ENCODE peak calls at places on chromosomes 7 and 10, in four cellular contexts. Z, U, H and G are unnamed samples.

GRCh38 chr7:6268023-6268908 is 4.2 kb downstream of the CYTH3 start:
- DNase-seq in H (no peak), U (no peak), Z (no peak), G (no peak)

GRCh38 chr7:79778786-79779382 is 325.4 kb upstream of the MAGI2 start:
- DNase-seq in H (no peak), U (no peak), Z (no peak), G (no peak)

GRCh38 chr7:151062399-151063211 is 3.2 kb downstream of the SLC4A2 start:
- DNase-seq in Z (peak; percentile 98), H (peak; percentile 97), U (peak; percentile 94), G (peak; percentile 91)

GRCh38 chr10:125014086-125014830 is 72.3 kb downstream of the ZRANB1 start:
- DNase-seq in Z (no peak), H (no peak), U (no peak), G (no peak)

GRCh38 chr7:36283171-36283570 is 106.5 kb upstream of the ANLN start:
- DNase-seq in H (no peak), U (no peak), Z (no peak), G (no peak)

GRCh38 chr7:47373871-47374451 is 207.9 kb downstream of the TNS3 start:
- DNase-seq in H (no peak), U (no peak), Z (no peak), G (no peak)

GRCh38 chr7:74194686-74195085 is 15.1 kb upstream of the LAT2 start:
- DNase-seq in H (no peak), Z (no peak), U (no peak), G (no peak)

GRCh38 chr10:132919374-132920100 is 22.8 kb downstream of the CFAP46 start:
- DNase-seq in Z (no peak), U (peak; percentile 3), H (no peak), G (no peak)

GRCh38 chr7:28165971-28166955 is 14.3 kb downstream of the JAZF1 start:
- DNase-seq in H (no peak), U (no peak), Z (no peak), G (no peak)
- TF ChIP-seq NR3C1 in H (no peak), U (no peak), Z (no peak), G (no peak)

DNA sequence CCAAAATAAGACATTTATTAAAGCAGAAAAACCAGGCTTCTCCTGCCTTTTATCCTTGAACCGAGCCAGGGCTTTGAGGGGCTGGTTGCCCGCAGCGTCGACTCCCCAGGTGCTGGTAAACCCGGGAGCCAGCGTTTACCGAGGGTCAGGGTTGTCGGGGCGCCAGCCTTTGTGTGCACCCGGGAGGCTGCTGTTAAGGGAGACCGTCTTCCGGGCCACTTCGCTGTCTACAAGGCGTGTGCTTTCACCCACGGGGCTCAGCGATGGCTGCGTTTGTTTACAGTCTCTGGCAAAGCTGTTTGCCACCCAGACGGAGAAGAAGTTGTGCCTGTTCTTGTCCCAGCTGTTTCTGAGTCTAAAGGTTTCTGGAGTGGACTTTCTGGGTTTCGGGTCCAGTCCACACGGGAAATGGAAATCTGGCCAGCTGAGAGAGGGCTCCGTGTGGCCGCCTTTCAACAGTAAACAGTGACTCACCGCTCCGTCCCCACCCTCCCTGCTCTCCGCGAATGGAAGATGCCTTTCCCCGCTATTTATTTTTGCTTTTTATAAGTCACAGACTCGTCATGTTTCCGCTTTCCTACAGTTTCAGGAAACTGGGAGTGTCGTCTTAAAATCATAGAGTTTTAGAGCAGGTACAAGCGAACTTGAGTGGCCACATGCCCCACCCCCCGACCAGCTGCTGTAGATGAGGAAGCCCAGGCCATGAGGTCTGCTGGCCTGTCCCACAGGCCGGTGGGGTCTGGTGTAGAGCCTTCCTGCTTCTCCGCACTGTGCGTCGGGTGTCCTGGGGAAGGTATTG is 2.2 kb downstream of the MAFK start:
- DNase-seq in Z (peak; percentile 86), U (no peak), H (peak; percentile 77), G (no peak)
- TF ChIP-seq NR3C1 in Z (no peak), U (no peak), H (no peak), G (no peak)

DNA sequence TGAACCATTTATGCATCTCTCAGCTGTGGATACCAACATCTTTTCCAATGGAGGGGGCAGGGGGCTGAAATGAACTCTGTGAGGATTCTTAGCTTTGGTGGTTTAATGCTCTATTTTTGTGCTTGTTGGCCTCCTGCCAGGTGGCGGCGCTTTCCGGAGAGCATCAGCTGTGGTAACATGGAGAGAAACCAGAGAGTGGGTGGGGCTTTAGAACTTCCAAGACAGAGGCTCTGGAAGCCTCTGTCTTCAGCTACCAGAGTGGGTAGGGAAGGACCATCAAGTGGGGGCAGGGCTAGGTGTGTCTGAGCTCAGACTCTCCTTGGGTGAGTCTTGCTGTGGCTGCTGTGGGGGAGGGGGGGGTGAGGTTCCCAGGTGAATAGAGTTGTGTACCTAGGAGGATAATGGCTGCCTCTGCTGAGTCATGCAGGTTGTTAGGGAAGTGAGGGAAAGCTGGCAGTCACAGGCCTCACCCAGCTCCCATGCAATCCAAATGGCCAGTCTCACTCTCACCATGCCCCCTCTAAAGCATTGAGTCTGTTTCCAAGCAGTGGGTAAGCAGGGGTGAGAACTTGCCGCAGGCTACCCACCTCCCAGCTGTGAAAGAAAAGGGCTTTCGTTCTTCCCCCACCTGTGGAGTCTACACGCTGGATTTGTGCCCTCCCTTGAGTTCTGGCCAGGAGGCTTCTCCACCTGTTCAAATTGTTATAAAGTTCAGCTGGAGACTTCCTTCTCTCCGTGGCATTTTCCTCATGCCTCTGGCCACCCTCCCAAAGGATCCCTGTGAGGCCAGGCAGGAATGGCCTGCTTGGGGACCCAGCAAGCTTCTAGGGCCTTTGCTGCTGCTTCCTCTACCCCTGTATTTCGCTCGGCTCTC is 527.0 kb downstream of the NEBL start:
- DNase-seq in H (no peak), U (peak; percentile 77), Z (no peak), G (no peak)
- TF ChIP-seq NR3C1 in H (no peak), U (no peak), Z (no peak), G (no peak)

GRCh38 chr10:83892737-83893136 is 246.6 kb upstream of the GHITM start:
- DNase-seq in H (no peak), Z (no peak), U (no peak), G (no peak)
- TF ChIP-seq NR3C1 in H (no peak), Z (no peak), U (no peak), G (no peak)

GRCh38 chr7:33831389-33832118 is 73.8 kb upstream of the BMPER start:
- DNase-seq in U (no peak), H (no peak), Z (no peak), G (no peak)
- TF ChIP-seq NR3C1 in U (no peak), H (no peak), Z (no peak), G (no peak)

DNA sequence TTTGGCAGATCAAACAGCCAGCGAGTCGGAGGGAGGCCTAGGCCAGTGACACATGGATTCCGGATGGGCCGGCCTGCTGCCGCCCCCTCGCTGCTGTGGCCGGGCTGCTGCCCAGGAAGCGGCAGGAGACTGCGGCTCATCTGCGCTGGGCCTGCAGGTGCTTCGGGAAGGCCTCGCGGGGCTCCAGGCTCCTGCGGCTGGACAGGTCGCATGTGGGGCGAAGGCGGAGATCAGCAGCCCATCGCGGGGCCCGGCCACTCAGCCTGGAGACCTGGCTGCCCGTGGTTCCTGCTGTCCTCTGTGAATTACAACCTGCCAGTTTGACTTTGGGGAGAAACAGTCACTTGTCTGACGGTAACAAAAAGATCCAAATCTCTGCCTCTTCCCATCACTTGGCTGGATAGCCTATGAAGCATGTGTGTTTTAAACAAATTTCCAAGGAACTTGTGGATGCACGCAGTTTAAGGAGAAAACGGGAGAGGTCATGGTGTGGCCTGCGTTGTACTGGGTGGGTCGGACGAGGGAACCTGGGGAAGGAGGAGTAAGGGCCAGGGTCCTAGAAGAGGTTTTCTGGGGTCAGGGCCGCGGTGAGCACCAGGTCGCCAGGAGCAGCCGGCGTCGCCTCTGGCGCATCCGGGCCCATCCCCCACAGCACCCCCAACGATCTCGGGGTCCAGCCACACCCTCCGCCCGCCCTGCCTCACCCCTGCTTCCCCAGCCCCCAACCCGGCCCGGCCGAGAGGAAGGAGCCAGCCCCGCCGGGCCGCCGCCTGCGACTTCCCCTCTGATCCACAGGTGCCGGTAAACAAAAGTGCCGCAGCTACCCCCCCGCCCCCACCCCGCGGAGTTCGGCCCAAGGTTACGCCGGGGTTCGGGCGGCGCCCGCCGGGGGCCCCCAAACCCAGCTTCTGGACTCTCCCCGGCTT is 1.6 kb downstream of the SPOCK2 start:
- DNase-seq in Z (no peak), H (peak; percentile 27), U (peak; percentile 66), G (peak; percentile 37)
- TF ChIP-seq NR3C1 in Z (no peak), H (no peak), U (no peak), G (no peak)

GRCh38 chr7:18770852-18771251 is 275.3 kb downstream of the HDAC9 start:
- DNase-seq in H (no peak), U (no peak), Z (no peak), G (no peak)

GRCh38 chr7:18770154-18770807 is 274.7 kb downstream of the HDAC9 start:
- DNase-seq in U (no peak), H (no peak), Z (no peak), G (no peak)

GRCh38 chr7:18772567-18772965 is 277.0 kb downstream of the HDAC9 start:
- DNase-seq in Z (no peak), H (no peak), U (no peak), G (no peak)

GRCh38 chr7:18771834-18772566 is 276.5 kb downstream of the HDAC9 start:
- DNase-seq in Z (no peak), U (no peak), H (no peak), G (no peak)

GRCh38 chr7:18768256-18768655 is 272.7 kb downstream of the HDAC9 start:
- DNase-seq in U (no peak), H (no peak), Z (no peak), G (no peak)
- TF ChIP-seq NR3C1 in U (no peak), H (no peak), Z (no peak), G (no peak)

DNA sequence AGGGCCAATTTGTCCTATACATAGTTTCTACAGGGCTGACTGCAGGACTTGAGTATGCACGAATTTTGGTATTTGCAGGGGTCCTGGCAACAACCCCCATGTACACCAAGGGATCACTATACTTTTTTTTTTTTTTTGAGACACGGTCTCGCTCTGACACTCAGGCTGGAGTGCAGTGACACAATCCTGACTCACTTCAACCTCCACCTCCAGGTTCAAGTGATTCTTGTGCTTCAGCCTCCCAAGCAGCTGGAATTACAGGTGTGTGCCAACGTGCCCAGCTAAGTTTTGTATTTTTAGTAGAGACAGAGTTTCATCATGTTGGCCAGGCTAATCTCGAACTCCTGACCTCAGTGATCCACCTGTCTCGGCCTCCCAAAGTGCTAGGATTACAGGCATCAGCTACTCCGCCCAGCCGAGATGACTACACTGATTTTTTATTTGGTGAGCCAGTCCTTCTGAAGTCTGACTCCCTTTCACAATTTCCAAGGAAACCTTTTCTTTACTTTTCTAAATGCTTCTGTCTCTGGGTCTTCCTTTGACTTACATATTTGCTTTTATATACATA is 19.8 kb downstream of the CFAP70 start:
- DNase-seq in H (no peak), U (no peak), Z (no peak), G (no peak)
- TF ChIP-seq NR3C1 in H (no peak), U (no peak), Z (no peak), G (no peak)